ENCODE peak calls at places on chromosomes 3 and 15, in nine cellular contexts. E is RWPE2, A is mucosa of descending colon, I is mesothelial cell of epicardium, J is endothelial cell, W is MM.1S, R is heart right ventricle, M is esophagus muscularis mucosa, X is B cell. U is an unnamed sample.

GRCh38 chr15:69105451-69105985 is 54.9 kb upstream of the GLCE start:
- DNase-seq in E (no peak), R (no peak), A (no peak), J (no peak), X (no peak), W (no peak), I (no peak), M (no peak), U (no peak)

GRCh38 chr3:163368168-163368567 is 1710.1 kb downstream of the SI start:
- DNase-seq in R (no peak), M (no peak), X (no peak), A (no peak), J (no peak), I (no peak), W (no peak), E (no peak), U (no peak)

GRCh38 chr3:66485291-66485968 is 15.4 kb downstream of the LRIG1 start:
- DNase-seq in E (no peak), A (no peak), I (no peak), J (no peak), M (no peak), R (no peak), X (no peak), W (no peak), U (no peak)

GRCh38 chr3:48881006-48881405 is 17.7 kb downstream of the SLC25A20 start:
- DNase-seq in R (no peak), E (no peak), X (no peak), M (no peak), I (no peak), W (no peak), J (no peak), A (no peak), U (no peak)

GRCh38 chr3:50484681-50485263 is 18.7 kb downstream of the CACNA2D2 start:
- DNase-seq in R (no peak), J (no peak), M (no peak), I (no peak), W (no peak), X (no peak), E (no peak), A (peak), U (no peak)

GRCh38 chr3:57464801-57465200 is 79.3 kb downstream of the DNAH12 start:
- DNase-seq in I (no peak), X (no peak), M (no peak), E (no peak), J (no peak), A (no peak), W (no peak), R (no peak), U (no peak)

GRCh38 chr15:33296856-33297255 is 13.9 kb upstream of the RYR3 start:
- DNase-seq in E (no peak), M (peak), J (no peak), I (no peak), A (no peak), R (no peak), W (no peak), X (no peak), U (no peak)

GRCh38 chr15:59399465-59400102 is 26.9 kb upstream of the MYO1E start:
- DNase-seq in X (peak), A (no peak), M (no peak), R (no peak), I (no peak), J (no peak), W (no peak), E (no peak), U (no peak)

GRCh38 chr3:89372456-89372855 is 265.0 kb downstream of the EPHA3 start:
- DNase-seq in X (no peak), J (no peak), R (no peak), M (no peak), I (no peak), A (no peak), E (no peak), W (no peak), U (no peak)

GRCh38 chr3:33023176-33024136 is 72.0 kb downstream of the CCR4 start:
- DNase-seq in A (no peak), E (no peak), M (no peak), J (no peak), W (no peak), X (no peak), R (no peak), I (no peak), U (no peak)

DNA sequence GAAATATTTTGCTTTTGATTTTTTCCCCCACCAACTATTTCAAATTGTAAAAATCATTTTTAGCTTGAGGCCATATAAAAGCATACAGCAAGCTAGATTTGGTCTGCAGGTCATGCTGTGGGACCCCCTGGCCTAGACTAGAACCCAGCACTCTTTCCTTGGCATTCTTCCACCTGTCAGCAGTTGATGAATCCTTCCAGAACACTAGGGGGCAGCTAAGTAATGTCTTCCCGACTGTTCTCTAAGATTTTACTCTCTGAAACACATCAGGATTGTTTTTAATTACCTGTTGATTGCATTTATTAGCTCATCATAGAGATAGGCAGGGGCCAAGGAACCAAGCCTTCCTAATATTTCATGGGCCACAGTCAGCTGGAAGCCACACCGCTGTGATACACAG is 174.5 kb downstream of the CACNA1D start:
- DNase-seq in A (no peak), W (no peak), R (no peak), I (no peak), M (peak), E (no peak), J (no peak), X (no peak), U (no peak)
- TF ChIP-seq CTCF in A (no peak), W (peak), R (no peak), I (no peak), M (no peak), E (peak), J (peak), X (no peak), U (no peak)

DNA sequence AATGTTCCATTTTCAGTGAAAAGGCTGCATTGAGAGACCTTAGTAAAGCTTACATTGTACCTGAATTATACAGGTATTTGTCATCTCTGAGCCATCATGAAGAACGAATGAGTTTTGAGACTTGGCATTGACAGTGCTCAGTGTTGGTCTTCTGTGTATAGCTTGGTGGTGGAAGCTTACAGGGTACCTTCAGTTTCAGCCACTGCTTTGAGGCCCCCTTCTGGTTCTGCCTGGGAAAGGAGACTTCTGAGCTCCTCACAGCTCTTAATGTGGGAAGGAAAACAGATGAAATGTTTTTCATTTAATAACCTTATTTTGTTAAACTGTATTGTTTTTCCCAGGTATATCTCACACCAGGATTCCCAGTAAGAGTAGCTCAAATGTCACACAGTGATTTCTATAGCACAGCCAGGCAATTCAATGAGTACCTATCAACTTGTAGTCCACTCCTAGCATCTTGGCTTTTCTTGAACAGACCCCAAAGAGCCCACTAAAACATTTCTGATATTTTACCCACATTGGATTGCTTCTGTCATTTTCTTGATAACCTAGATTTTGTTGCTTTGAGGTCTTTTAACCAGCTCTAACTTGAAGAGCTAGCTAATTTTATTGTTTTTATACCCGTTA is 5.6 kb downstream of the SERPINI1 start:
- DNase-seq in E (no peak), X (peak), J (peak), W (peak), M (no peak), A (no peak), R (no peak), I (no peak), U (peak)
- TF ChIP-seq CTCF in E (peak), X (peak), J (no peak), W (peak), M (no peak), A (no peak), R (no peak), I (no peak), U (peak)

GRCh38 chr15:77610731-77611130 is 22.0 kb downstream of the LINGO1 start:
- DNase-seq in J (no peak), A (no peak), I (no peak), M (no peak), E (no peak), W (no peak), R (no peak), X (no peak), U (no peak)

GRCh38 chr15:77609558-77609957 is 23.2 kb downstream of the LINGO1 start:
- DNase-seq in M (no peak), X (no peak), R (no peak), I (no peak), W (no peak), E (no peak), J (no peak), A (peak), U (no peak)

GRCh38 chr15:77614251-77614806 is 18.4 kb downstream of the LINGO1 start:
- DNase-seq in E (no peak), A (no peak), J (no peak), W (no peak), X (no peak), R (no peak), M (no peak), I (no peak), U (no peak)

GRCh38 chr15:77612958-77613601 is 19.6 kb downstream of the LINGO1 start:
- DNase-seq in E (no peak), J (no peak), X (no peak), R (no peak), W (no peak), A (no peak), M (no peak), I (no peak), U (no peak)

GRCh38 chr15:77611767-77612166 is 20.9 kb downstream of the LINGO1 start:
- DNase-seq in J (no peak), X (no peak), M (no peak), A (peak), R (no peak), I (no peak), W (no peak), E (no peak), U (no peak)
- TF ChIP-seq CTCF in J (no peak), X (no peak), M (no peak), A (no peak), R (no peak), I (no peak), W (no peak), E (no peak), U (no peak)

GRCh38 chr3:113890256-113890900 is 51.8 kb downstream of the GRAMD1C start:
- DNase-seq in R (no peak), X (no peak), M (no peak), E (no peak), J (no peak), W (peak), A (peak), I (no peak), U (no peak)
- TF ChIP-seq CTCF in R (no peak), X (no peak), M (no peak), E (no peak), J (no peak), W (peak), A (no peak), I (no peak), U (no peak)

GRCh38 chr3:63931290-63931689 is 19.1 kb upstream of the SCAANT1 start:
- DNase-seq in A (no peak), R (no peak), E (no peak), J (no peak), X (no peak), M (no peak), W (no peak), I (no peak), U (no peak)
- TF ChIP-seq CTCF in A (no peak), R (no peak), E (no peak), J (no peak), X (no peak), M (no peak), W (no peak), I (no peak), U (no peak)

GRCh38 chr3:38782148-38782547 is 33.9 kb downstream of the SCN10A start:
- DNase-seq in X (no peak), J (no peak), E (no peak), M (no peak), I (no peak), R (no peak), A (no peak), W (no peak), U (no peak)
- TF ChIP-seq CTCF in X (no peak), J (no peak), E (peak), M (no peak), I (no peak), R (no peak), A (no peak), W (no peak), U (no peak)

GRCh38 chr3:56257826-56258225 is 210.4 kb downstream of the ERC2 start:
- DNase-seq in E (no peak), I (no peak), R (no peak), A (no peak), M (no peak), X (no peak), W (no peak), J (no peak), U (no peak)

GRCh38 chr3:56251343-56251945 is 216.8 kb downstream of the ERC2 start:
- DNase-seq in W (peak), E (no peak), M (no peak), I (peak), A (no peak), X (peak), R (no peak), J (peak), U (no peak)

GRCh38 chr3:56260262-56260661 is 208.0 kb downstream of the ERC2 start:
- DNase-seq in R (no peak), X (no peak), M (no peak), J (no peak), W (no peak), E (no peak), I (no peak), A (no peak), U (no peak)

GRCh38 chr3:56254261-56254660 is 214.0 kb downstream of the ERC2 start:
- DNase-seq in J (no peak), W (no peak), I (no peak), R (no peak), X (no peak), A (no peak), M (no peak), E (no peak), U (no peak)

GRCh38 chr3:56254835-56255234 is 213.4 kb downstream of the ERC2 start:
- DNase-seq in A (no peak), E (no peak), J (no peak), I (no peak), X (no peak), R (no peak), M (no peak), W (no peak), U (no peak)
- TF ChIP-seq CTCF in A (no peak), E (peak), J (peak), I (peak), X (peak), R (peak), M (peak), W (peak), U (no peak)

DNA sequence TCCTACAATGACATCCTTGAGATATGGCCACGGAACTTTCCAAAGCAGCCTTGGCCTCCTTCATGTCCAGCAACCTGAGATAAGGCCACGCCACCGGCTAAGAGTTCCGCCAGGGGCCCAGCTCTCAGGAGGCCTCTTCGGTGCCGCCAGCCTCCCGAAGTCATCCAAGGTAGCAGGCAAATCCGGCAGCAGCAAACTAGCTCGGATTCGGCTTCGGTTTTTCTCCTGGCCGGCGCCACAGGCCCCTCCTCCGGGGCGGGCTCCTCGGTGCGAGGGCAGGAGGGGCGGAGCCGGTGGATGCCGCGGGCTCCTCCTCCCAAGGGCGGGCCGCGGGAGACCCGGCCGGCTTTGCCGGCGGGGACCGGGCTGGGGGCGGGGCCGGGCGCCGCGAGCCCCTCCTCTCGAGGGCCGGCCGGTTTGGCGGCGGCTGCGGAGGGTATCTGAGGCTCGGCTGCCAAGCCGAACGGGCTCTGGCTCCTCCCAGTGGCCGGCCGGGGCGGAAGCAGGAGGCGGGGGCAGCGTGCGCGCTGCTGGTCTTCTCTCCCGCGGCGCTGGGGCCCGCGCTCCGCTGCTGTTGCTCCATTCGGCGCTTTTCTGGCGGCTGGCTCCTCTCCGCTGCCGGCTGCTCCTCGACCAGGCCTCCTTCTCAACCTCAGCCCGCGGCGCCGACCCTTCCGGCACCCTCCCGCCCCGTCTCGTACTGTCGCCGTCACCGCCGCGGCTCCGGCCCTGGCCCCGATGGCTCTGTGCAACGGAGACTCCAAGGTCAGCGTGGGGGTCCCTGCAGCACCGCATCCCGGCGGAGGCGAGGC is at the start of gene GMPS:
- DNase-seq in X (peak), W (peak), A (peak), J (peak), E (peak), R (peak), M (peak), I (peak), U (peak)
- TF ChIP-seq CTCF in X (peak), W (peak), A (peak), J (peak), E (peak), R (no peak), M (peak), I (no peak), U (peak)